ENCODE peak calls at places on chromosome 5, in nine cellular contexts. E, Y, O, Q, U, B, N, R and Z are unnamed samples.

GRCh38 chr5:158398360-158399201 is 539.6 kb upstream of the CLINT1 start:
- DNase-seq in O (no peak), Y (no peak), Q (no peak), E (no peak), B (no peak), U (no peak), N (no peak), R (no peak), Z (no peak)

GRCh38 chr5:606061-606460 is 6.1 kb upstream of the CEP72 start:
- DNase-seq in B (no peak), Y (no peak), O (no peak), Q (no peak), U (no peak), R (no peak), N (peak), E (no peak), Z (peak)

GRCh38 chr5:112317866-112318265 is 101.2 kb downstream of the EPB41L4A start:
- DNase-seq in Y (no peak), N (no peak), B (no peak), R (no peak), Q (no peak), U (no peak), E (no peak), O (no peak), Z (no peak)

GRCh38 chr5:147822686-147823491 is 8.6 kb downstream of the SPINK1 start:
- DNase-seq in B (peak), N (no peak), Q (peak), E (no peak), O (peak), R (peak), U (peak), Y (peak), Z (no peak)

GRCh38 chr5:10126900-10127299 is 122.8 kb downstream of the ATPSCKMT start:
- DNase-seq in O (no peak), R (no peak), Y (no peak), B (no peak), U (no peak), E (no peak), Q (no peak), N (no peak), Z (no peak)

GRCh38 chr5:139690385-139691274 is 42.5 kb downstream of the CXXC5 start:
- DNase-seq in Q (peak), B (no peak), U (no peak), R (peak), O (peak), Y (no peak), E (peak), N (no peak), Z (no peak)

GRCh38 chr5:32228816-32229215 is 54.7 kb upstream of the GOLPH3 start:
- DNase-seq in E (no peak), U (no peak), O (no peak), Q (no peak), B (no peak), R (no peak), Y (no peak), N (no peak), Z (no peak)

GRCh38 chr5:132961887-132962286 is 1.5 kb downstream of the AFF4 start:
- DNase-seq in E (no peak), Q (peak), Y (no peak), U (peak), O (no peak), B (no peak), R (peak), N (no peak), Z (no peak)

GRCh38 chr5:55568629-55569512 is 34.1 kb upstream of the PLPP1 start:
- DNase-seq in R (no peak), U (no peak), Y (no peak), Q (no peak), N (no peak), B (no peak), O (peak), E (no peak), Z (no peak)

GRCh38 chr5:12323637-12324229 is 419.5 kb upstream of the CTNND2 start:
- DNase-seq in U (no peak), B (no peak), Y (no peak), N (no peak), Q (no peak), R (no peak), E (no peak), O (no peak), Z (no peak)

GRCh38 chr5:84688566-84688965 is 303.9 kb upstream of the EDIL3 start:
- DNase-seq in Y (no peak), B (no peak), O (no peak), N (no peak), E (no peak), R (peak), Q (peak), U (peak), Z (no peak)

GRCh38 chr5:166618555-166618954 is 1672.9 kb upstream of the WWC1 start:
- DNase-seq in B (no peak), O (peak), Y (no peak), N (no peak), Q (no peak), U (no peak), R (no peak), E (no peak), Z (no peak)

GRCh38 chr5:142819816-142820215 is 49.6 kb downstream of the ARHGAP26 start:
- DNase-seq in B (no peak), E (no peak), R (peak), Q (peak), O (no peak), N (no peak), U (no peak), Y (no peak), Z (no peak)

DNA sequence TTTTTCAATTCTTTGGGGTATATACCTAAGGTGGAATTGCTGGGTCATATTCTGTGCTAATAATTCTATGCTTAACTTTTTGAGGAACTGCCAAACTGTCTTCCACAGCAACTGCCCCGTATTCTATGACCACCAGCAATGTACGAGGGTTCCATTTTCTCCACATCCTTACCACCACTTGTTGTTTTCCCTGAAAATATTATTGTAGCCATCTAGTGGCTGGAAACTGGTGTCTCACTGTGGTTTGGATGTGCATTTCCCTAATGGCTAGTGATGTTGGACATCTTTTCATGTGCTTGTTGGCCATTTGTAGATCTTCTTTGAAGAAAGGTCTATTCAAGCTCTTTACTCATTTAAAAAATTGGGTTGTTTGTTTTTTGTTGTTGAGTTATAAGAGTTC is 30.7 kb downstream of the MSX2 start:
- DNase-seq in O (peak), U (no peak), B (no peak), R (peak), Q (peak), E (no peak), N (no peak), Y (peak), Z (no peak)
- TF ChIP-seq CTCF in O (peak), U (peak), B (peak), R (peak), Q (peak), E (no peak), N (no peak), Y (peak), Z (peak)

GRCh38 chr5:92885950-92886349 is 695.1 kb downstream of the NR2F1-AS1 start:
- DNase-seq in O (peak), R (no peak), Y (peak), N (no peak), B (no peak), E (no peak), U (no peak), Q (no peak), Z (no peak)
- TF ChIP-seq CTCF in O (peak), R (no peak), Y (peak), N (no peak), B (peak), E (peak), U (no peak), Q (no peak), Z (no peak)

DNA sequence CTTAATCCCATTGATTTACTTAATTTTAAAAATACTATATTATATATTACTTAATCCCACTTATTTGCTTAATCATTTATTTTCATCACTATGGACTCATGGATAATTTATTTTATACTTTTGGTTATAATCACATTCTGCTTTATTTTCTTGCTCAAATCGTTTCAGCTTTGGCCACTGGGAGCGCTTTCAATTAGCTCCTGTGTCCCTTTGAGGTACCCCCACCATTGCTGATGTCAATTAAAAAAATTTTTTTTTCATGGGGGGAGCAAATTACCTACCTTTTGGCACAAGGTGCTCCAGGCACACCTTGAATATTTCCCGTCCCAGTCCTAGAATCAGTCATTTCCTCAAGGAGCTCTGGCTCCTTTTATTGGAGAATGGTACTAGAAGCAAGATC is 1.4 kb upstream of the TRIO start:
- DNase-seq in U (no peak), Q (no peak), N (no peak), B (no peak), O (no peak), R (no peak), Y (no peak), E (no peak), Z (no peak)
- TF ChIP-seq CTCF in U (peak), Q (no peak), N (no peak), B (no peak), O (peak), R (no peak), Y (no peak), E (no peak), Z (no peak)

GRCh38 chr5:67375606-67376005 is 179.0 kb upstream of the CD180 start:
- DNase-seq in B (no peak), U (no peak), E (no peak), Y (no peak), Q (no peak), N (no peak), R (no peak), O (no peak), Z (no peak)
- TF ChIP-seq CTCF in B (no peak), U (no peak), E (no peak), Y (no peak), Q (no peak), N (no peak), R (no peak), O (no peak), Z (peak)

GRCh38 chr5:66178799-66179198 is 34.7 kb downstream of the SREK1 start:
- DNase-seq in N (no peak), E (no peak), Q (no peak), O (no peak), Y (no peak), R (no peak), U (no peak), B (no peak), Z (no peak)

GRCh38 chr5:66169534-66169933 is 25.4 kb downstream of the SREK1 start:
- DNase-seq in Y (no peak), B (no peak), N (no peak), E (no peak), Q (no peak), O (no peak), U (no peak), R (no peak), Z (no peak)

GRCh38 chr5:66171349-66172344 is 27.5 kb downstream of the SREK1 start:
- DNase-seq in R (peak), O (peak), N (no peak), Q (peak), Y (peak), E (no peak), B (no peak), U (peak), Z (no peak)

GRCh38 chr5:66170196-66170919 is 26.3 kb downstream of the SREK1 start:
- DNase-seq in Y (no peak), U (no peak), B (no peak), R (no peak), O (no peak), E (no peak), Q (no peak), N (no peak), Z (no peak)

DNA sequence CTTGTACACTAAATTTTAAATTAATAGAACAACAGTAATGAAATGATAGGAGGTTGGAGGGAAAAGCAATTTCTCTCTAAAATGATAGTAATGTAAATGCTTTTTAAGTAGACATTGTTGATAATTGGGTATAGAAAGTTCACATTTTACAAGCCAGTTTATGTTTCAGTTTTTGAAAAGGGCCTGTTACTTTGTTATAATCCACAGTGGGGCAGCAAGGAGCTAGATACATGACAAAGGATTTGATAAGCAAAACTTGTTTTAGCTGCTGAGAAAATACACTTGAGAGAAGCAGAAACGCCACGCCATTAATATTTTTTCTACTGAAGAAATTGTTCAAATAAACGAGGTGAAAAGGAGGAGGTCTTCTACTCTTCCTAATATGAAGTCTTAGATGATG is 30.2 kb downstream of the SREK1 start:
- DNase-seq in Y (peak), U (peak), B (no peak), R (peak), Q (peak), O (no peak), N (no peak), E (no peak), Z (no peak)
- TF ChIP-seq CTCF in Y (no peak), U (peak), B (peak), R (peak), Q (peak), O (peak), N (no peak), E (no peak), Z (peak)

GRCh38 chr5:51395245-51395644 is 12.0 kb downstream of the ISL1 start:
- DNase-seq in Y (no peak), E (no peak), R (no peak), B (no peak), N (no peak), Q (no peak), O (no peak), U (no peak), Z (no peak)

GRCh38 chr5:51392689-51393199 is 9.5 kb downstream of the ISL1 start:
- DNase-seq in Q (no peak), E (no peak), Y (no peak), B (no peak), U (no peak), R (no peak), N (no peak), O (peak), Z (no peak)

GRCh38 chr5:51395666-51396356 is 12.6 kb downstream of the ISL1 start:
- DNase-seq in Y (no peak), N (no peak), R (no peak), E (no peak), B (no peak), Q (no peak), U (no peak), O (no peak), Z (no peak)

GRCh38 chr5:51396797-51397196 is 13.5 kb downstream of the ISL1 start:
- DNase-seq in Y (no peak), O (no peak), Q (no peak), E (no peak), R (no peak), N (no peak), U (no peak), B (no peak), Z (no peak)

DNA sequence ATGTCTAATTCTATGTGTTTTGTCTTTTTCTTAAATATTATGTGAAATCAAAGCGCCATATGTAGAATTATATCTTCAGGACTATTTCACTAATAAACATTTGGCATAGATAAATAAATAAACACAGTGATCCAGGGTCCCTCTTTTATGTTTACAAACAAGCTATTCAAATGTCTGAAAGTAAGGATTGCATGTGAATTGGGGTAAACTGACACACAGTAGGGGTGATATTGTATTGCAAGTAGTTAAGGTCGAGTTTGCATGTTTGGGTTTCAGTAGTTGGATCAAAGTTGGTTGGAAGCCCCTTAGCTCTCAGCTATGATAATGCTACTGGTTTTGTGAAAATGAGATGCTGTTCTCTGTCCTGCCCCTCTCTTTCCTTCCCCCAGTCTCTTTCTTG is 11.4 kb downstream of the ISL1 start:
- DNase-seq in B (no peak), Q (no peak), R (no peak), Y (no peak), E (no peak), U (no peak), N (no peak), O (no peak), Z (no peak)
- TF ChIP-seq CTCF in B (no peak), Q (no peak), R (no peak), Y (no peak), E (no peak), U (no peak), N (no peak), O (no peak), Z (no peak)